ENCODE peak calls at places on chromosome 17, in five cellular contexts. V is colonic mucosa, G is mesendoderm, X is MM.1S, N is fibroblast of lung. S is an unnamed sample.

GRCh38 chr17:56594528-56595418 is 1.3 kb downstream of the NOG start:
- DNase-seq in V (no peak), G (peak), X (peak), N (peak), S (peak)

GRCh38 chr17:18250259-18250658 is 8.3 kb downstream of the FLII start:
- DNase-seq in V (peak), G (no peak), X (no peak), N (no peak), S (no peak)

GRCh38 chr17:31320231-31320630 is 1.2 kb downstream of the EVI2A start:
- DNase-seq in V (no peak), G (no peak), X (peak), N (no peak), S (no peak)

GRCh38 chr17:44216173-44216572 is 3.3 kb downstream of the UBTF start:
- DNase-seq in V (no peak), G (no peak), X (no peak), N (no peak), S (no peak)

GRCh38 chr17:13755851-13756250 is 154.1 kb upstream of the HS3ST3A1 start:
- DNase-seq in V (no peak), G (no peak), X (peak), N (no peak), S (no peak)

GRCh38 chr17:28972437-28972836 is 21.1 kb upstream of the PHF12 start:
- DNase-seq in V (no peak), G (no peak), X (no peak), N (peak), S (no peak)

GRCh38 chr17:44267818-44268490 is at the start of gene SLC4A1:
- DNase-seq in V (no peak), G (no peak), X (no peak), N (no peak), S (no peak)

GRCh38 chr17:42531455-42532354 is 4.3 kb upstream of the NAGLU start:
- DNase-seq in V (peak), G (peak), X (peak), N (peak), S (peak)

GRCh38 chr17:10668771-10669170 is 11.7 kb upstream of the MYH3 start:
- DNase-seq in V (no peak), G (no peak), X (no peak), N (peak), S (no peak)

GRCh38 chr17:34306466-34306865 is 12.8 kb upstream of the CCL8 start:
- DNase-seq in V (no peak), G (peak), X (no peak), N (peak), S (peak)

GRCh38 chr17:67491009-67491677 is 114.1 kb downstream of the PITPNC1 start:
- DNase-seq in V (peak), G (no peak), X (no peak), N (peak), S (peak)

GRCh38 chr17:58865301-58865700 is 109.6 kb downstream of the PPM1E start:
- DNase-seq in V (no peak), G (peak), X (no peak), N (no peak), S (no peak)

DNA sequence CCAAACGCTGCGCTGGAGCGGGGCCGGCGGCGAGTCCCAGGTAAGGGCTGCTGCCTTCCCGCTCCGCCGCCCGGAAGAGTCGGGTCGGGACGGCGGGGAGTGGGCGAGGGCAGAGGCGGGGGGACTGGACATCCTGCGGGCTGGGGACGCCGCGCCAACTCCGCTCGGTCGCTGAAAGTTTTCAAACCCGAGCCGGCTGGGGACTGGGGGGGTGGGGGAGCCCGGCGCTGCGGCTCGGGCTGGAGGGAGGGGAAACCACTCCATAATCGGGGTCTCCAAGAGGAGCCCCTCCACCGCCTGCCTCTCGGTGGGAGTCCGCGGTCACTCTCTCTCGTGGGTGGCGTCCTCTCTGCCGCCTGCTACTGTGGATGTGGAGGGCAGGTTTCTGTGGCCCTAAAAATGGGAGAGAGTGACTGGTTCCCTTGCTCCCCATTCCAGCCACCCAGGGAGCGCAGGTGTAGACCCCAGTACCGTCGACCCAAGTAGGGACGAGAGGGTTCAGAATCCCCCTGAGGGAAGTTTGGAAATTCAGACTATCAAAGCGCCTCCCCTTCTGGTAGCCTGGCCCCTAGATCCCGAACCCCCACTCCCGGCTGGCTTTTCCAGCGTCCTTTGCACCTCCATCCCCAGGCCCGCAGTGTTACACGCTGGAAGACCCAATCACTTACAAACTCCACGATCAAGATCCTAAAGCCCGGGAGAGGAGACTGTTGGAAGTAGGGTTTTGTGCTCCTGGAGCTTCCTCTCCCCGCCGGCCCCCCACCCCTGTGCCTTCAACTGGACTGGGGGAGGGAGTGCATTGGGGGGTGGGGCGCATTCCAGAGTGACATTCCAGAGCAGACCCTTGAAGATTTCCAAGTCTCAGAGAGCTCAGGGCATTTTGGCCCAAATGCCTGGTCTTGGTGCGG is 850 bp downstream of the GPRC5C start:
- DNase-seq in V (no peak), G (peak), X (no peak), N (no peak), S (peak)
- H3K9ac ChIP-seq in V (peak), G (peak), X (no peak), N (no peak), S (peak)

DNA sequence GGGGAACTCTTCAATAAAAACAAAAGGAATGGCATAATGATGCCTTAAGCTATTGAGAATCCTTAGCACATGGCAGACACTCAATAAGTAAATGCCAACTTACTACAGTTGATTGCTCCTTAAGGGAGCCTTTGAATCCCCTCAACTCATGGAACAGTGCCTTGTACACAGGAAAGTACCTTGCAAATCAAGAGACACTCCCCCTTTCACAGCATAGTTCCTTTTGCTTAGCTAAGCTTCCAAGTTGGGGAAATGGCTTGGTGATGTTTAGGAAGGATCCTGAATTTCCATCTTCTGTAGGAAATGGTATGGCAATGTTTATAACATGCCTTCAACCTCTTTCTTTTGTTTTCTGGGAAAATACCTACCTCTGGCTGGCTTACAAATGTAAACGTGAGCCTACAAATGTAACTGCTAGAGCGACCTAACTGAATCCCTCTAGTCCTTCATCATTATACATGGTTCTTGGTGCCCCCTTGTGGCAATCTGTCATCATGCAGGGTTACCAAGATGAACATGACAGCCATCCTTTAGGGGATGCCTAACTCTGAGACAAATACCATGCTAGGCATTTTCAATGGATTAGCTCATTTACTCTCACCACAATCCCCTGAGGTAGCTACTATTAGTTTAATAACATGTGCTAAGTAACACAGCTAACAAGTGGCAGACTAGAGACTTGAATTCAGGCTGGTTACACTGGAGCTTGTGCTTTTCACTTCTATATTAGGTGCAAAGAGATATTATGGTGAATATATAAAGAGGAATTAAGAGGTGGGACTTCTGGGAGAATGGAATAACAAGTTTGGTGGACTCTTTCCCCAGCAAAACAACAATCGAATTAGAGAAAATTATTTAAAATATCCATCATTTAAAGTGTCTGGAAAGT is 65.0 kb downstream of the MMD start:
- DNase-seq in V (peak), G (peak), X (peak), N (peak), S (peak)
- H3K9ac ChIP-seq in V (no peak), G (no peak), X (no peak), N (no peak), S (no peak)

DNA sequence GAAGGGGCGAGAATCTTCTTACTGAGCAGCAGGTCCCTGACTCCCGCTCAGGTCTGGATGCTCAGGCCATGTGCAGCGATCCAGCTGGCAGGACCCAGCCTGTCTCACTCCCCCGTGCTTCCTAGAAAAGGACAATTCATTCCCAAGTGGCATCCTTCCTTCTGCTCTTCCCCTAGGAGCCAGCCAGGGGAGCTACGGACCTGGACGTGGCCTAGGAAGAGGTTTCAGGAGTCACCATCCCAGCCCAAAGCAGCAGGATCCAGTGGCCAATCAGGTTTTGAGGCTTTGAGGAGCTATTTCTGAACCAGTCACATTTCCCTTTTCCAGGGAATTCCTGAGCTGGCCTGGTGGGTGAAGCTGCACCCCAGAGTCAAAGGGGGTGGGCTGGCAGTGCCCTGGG is 7.8 kb upstream of the CD79B start:
- DNase-seq in V (no peak), G (peak), X (no peak), N (no peak), S (no peak)
- H3K9ac ChIP-seq in V (no peak), G (no peak), X (no peak), N (no peak), S (no peak)

DNA sequence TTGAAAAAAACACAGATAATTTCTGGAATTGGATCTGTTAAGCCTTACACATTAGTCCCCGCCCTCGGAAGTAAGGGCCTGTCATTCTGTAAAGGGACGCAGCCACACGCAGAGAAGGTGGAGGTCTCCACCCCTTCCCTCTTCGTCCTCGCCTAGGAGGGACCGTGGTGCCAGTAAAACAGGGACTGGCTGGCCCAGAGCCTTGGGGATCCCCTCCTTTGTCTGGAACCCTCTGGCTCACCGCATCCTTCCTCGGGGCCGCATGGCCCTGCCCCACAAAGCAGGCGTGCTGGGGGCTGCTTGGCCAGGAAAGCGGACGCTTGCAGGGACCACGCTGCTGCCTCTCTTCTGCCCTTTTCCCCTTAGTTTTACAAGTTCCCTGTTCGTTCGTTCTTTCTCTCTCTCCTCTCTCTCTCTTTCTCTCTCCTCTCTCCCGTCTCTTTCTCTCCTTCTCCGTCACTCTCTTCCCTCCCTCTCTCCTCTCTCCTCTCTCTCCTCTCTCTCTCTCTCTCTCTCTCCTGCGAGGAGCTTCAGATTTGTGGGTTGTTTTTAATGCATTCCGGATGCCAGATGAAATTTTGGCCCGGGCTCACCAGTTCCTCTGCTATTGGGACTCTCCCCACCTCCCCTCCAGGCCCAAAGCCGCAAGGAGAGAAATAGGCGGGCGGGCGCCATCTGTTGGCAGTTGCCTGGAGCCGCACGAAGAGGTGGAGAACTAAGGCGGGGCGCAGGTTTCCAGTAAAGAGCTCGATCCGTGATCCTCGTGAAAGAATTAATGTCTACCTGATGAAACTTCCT is 35.1 kb upstream of the CDRT4 start:
- DNase-seq in V (peak), G (peak), X (no peak), N (peak), S (peak)
- H3K9ac ChIP-seq in V (peak), G (peak), X (no peak), N (peak), S (no peak)

GRCh38 chr17:62825182-62825581 is 17.1 kb upstream of the MARCHF10 start:
- DNase-seq in V (no peak), G (peak), X (no peak), N (no peak), S (no peak)
- H3K9ac ChIP-seq in V (no peak), G (no peak), X (no peak), N (no peak), S (no peak)

GRCh38 chr17:36546418-36547093 is 1.8 kb downstream of the GGNBP2 start:
- DNase-seq in V (no peak), G (no peak), X (no peak), N (no peak), S (no peak)

GRCh38 chr17:36545465-36546417 is 1.0 kb downstream of the GGNBP2 start:
- DNase-seq in V (peak), G (peak), X (peak), N (peak), S (peak)

GRCh38 chr17:36553459-36553858 is 8.7 kb downstream of the GGNBP2 start:
- DNase-seq in V (no peak), G (no peak), X (no peak), N (no peak), S (no peak)

GRCh38 chr17:36547776-36548175 is 3.1 kb downstream of the GGNBP2 start:
- DNase-seq in V (no peak), G (no peak), X (no peak), N (no peak), S (no peak)

DNA sequence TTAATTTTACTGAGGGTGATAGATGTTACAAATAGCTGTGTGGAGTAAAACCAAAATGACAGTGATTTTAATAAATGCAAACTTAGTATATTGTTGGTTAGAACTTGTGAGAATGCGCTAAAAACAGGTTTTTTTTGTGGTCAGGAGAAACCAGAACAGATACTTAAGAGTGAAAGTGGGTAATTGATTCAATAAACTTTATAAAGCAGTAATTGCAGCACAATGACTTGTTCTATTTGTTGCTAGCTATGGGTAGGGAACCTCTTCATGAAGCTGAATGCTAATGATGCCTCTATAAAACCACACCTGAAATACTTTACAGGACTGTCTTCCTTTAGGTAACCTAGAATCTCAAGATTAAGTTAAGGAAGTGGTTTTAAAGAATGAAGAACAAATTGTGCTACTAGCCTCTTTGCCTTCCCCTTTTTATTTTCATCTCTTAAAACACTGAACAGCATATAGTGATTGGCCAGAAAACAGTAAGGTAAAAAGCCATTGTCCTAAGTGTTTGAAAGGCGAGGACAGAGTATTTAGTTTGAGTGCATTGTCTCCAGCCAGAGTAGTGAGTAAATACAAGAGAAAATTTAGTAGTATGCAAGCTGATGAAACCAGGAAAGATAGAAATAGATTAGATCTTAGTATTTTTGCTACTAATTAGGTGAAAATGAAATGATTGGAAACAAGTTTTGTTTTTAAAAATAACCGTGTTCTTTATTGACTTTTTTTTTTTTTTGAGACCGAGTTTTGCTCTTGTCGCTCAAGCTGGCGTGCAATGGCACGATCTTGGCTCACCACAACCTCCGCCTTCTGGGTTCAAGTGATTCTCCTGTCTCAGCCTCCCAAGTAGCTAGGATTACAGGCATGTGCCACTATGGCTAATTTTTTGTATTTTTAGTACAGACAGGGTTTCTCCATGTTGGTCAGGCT is 6.0 kb downstream of the GGNBP2 start:
- DNase-seq in V (no peak), G (no peak), X (peak), N (no peak), S (no peak)
- H3K9ac ChIP-seq in V (no peak), G (no peak), X (no peak), N (no peak), S (no peak)

DNA sequence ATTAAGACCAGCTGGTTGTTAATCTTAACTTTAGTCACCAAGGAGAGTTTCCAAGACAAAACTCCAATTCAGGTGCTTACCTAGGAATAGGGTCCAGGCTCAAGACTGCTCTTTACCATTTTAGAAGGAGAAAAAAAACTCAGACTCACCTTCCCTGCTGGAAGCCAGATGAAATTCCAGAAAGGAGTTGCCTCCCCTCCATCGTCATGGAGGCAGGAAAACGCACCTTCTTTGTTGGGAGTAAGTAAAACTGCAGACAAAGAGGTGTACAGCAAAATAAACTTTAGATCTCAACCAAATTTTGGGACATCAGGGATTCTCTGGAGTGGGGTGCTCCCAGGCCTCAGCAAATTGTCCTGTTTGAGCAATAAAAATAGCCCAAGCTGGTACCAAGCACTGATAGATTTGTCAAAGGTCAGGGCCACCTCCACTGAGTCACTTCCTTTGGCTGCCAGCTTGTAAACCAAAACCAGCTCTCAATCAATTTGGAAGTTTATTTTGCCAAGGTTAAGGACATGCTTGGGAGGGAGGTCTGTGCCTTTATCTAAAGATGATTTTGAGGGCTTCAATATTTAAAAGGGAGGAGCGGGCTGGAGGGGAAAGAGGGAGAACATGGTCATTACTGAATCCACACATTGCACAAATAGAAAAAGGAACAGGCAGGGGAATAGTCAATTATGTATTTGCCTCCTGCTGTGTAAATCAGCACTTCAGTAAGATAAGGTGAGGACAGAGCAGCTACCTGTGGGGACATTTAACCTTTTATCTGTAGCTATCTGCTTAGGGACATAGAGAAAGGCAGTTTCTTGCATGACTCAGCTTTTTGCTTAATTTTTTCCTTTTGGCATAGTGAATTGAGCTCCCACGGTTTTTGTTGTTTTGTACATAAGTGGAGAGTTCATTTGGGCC is 1.5 kb upstream of the ALDH3A2 start:
- DNase-seq in V (peak), G (peak), X (no peak), N (peak), S (peak)
- H3K9ac ChIP-seq in V (no peak), G (peak), X (peak), N (no peak), S (no peak)

GRCh38 chr17:21510686-21511367 is 134.7 kb downstream of the KCNJ12 start:
- DNase-seq in V (no peak), G (peak), X (no peak), N (no peak), S (peak)
- H3K9ac ChIP-seq in V (no peak), G (peak), X (no peak), N (no peak), S (no peak)